ENCODE peak calls at places on chromosomes 13 and 19, in eight cellular contexts. One of them, this sample, is unnamed.

GRCh38 chr19:18223860-18224524 is 2.2 kb downstream of the PDE4C start:
- DNase-seq in endodermal cell: peak
- DNase-seq in fibroblast of villous mesenchyme: no peak
- DNase-seq in right lobe of liver: peak
- DNase-seq in esophagus muscularis mucosa: no peak
- DNase-seq in tibial nerve: no peak
- DNase-seq in AG09309: no peak
- DNase-seq in foreskin keratinocyte: no peak
- DNase-seq in this sample: no peak

GRCh38 chr19:10501971-10502523 is 1.1 kb downstream of the KEAP1 start:
- DNase-seq in endodermal cell: peak
- DNase-seq in fibroblast of villous mesenchyme: peak
- DNase-seq in right lobe of liver: peak
- DNase-seq in esophagus muscularis mucosa: no peak
- DNase-seq in tibial nerve: peak
- DNase-seq in AG09309: no peak
- DNase-seq in foreskin keratinocyte: no peak
- DNase-seq in this sample: peak

GRCh38 chr19:35236638-35237400 is 8.3 kb upstream of the FAM187B start:
- DNase-seq in endodermal cell: no peak
- DNase-seq in fibroblast of villous mesenchyme: no peak
- DNase-seq in right lobe of liver: no peak
- DNase-seq in esophagus muscularis mucosa: peak
- DNase-seq in tibial nerve: no peak
- DNase-seq in AG09309: no peak
- DNase-seq in foreskin keratinocyte: no peak
- DNase-seq in this sample: peak

GRCh38 chr19:13764821-13765394 is 586 bp downstream of the MRI1 start:
- DNase-seq in endodermal cell: peak
- DNase-seq in fibroblast of villous mesenchyme: no peak
- DNase-seq in right lobe of liver: peak
- DNase-seq in esophagus muscularis mucosa: no peak
- DNase-seq in tibial nerve: no peak
- DNase-seq in AG09309: no peak
- DNase-seq in foreskin keratinocyte: no peak
- DNase-seq in this sample: no peak

GRCh38 chr19:47581605-47582319 is 8.8 kb upstream of the ZNF541 start:
- DNase-seq in endodermal cell: no peak
- DNase-seq in fibroblast of villous mesenchyme: no peak
- DNase-seq in right lobe of liver: no peak
- DNase-seq in esophagus muscularis mucosa: no peak
- DNase-seq in tibial nerve: no peak
- DNase-seq in AG09309: no peak
- DNase-seq in foreskin keratinocyte: peak
- DNase-seq in this sample: no peak

GRCh38 chr13:75326173-75327131 is 155.5 kb downstream of the TBC1D4 start:
- DNase-seq in endodermal cell: peak
- DNase-seq in fibroblast of villous mesenchyme: peak
- DNase-seq in right lobe of liver: no peak
- DNase-seq in esophagus muscularis mucosa: no peak
- DNase-seq in tibial nerve: no peak
- DNase-seq in AG09309: no peak
- DNase-seq in foreskin keratinocyte: peak
- DNase-seq in this sample: no peak

GRCh38 chr19:4372630-4373367 is 27.5 kb downstream of the SH3GL1 start:
- DNase-seq in endodermal cell: no peak
- DNase-seq in fibroblast of villous mesenchyme: no peak
- DNase-seq in right lobe of liver: no peak
- DNase-seq in esophagus muscularis mucosa: no peak
- DNase-seq in tibial nerve: no peak
- DNase-seq in AG09309: no peak
- DNase-seq in foreskin keratinocyte: no peak
- DNase-seq in this sample: no peak

GRCh38 chr19:55197531-55197930 is 11.8 kb downstream of the PTPRH start:
- DNase-seq in endodermal cell: no peak
- DNase-seq in fibroblast of villous mesenchyme: no peak
- DNase-seq in right lobe of liver: no peak
- DNase-seq in esophagus muscularis mucosa: no peak
- DNase-seq in tibial nerve: no peak
- DNase-seq in AG09309: no peak
- DNase-seq in foreskin keratinocyte: no peak
- DNase-seq in this sample: no peak

DNA sequence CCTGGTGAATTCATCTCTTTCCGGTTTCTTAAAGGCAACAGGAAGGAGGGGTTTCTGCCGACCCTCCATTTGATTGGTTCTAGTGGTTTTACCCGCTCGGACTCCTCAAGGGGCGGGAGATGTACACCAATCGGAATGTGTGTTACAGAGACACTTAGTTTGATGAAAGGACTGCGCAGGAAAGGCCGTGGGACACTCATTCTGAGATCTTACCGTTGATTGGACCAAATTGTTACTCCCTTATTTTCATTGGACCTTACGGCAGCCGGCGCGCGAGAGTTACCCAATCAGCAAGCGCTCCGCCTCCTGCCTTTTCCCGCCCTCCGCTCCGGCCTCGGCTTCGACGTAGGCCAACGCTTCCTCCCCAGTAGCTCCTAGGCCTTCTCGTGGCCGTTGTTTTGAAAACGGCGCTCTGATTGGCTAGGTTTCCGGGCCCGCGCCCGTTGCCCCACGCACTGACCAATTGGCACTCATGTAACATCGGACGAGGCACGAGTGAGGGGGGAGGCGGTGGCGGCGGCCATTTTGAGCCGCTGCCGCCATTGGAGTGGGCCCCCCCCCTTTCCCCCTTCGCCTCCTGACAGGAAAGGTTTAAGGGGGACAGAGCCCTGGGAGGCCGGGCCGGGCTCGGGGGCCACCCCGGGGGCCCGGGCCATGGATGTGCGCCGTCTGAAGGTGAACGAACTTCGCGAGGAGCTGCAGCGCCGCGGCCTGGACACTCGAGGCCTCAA is at the start of gene HNRNPUL1:
- DNase-seq in endodermal cell: peak
- DNase-seq in fibroblast of villous mesenchyme: peak
- DNase-seq in right lobe of liver: peak
- DNase-seq in esophagus muscularis mucosa: peak
- DNase-seq in tibial nerve: peak
- DNase-seq in AG09309: peak
- DNase-seq in foreskin keratinocyte: peak
- DNase-seq in this sample: peak
- TF ChIP-seq CTCF in endodermal cell: peak
- TF ChIP-seq CTCF in fibroblast of villous mesenchyme: peak
- TF ChIP-seq CTCF in right lobe of liver: peak
- TF ChIP-seq CTCF in esophagus muscularis mucosa: peak
- TF ChIP-seq CTCF in tibial nerve: peak
- TF ChIP-seq CTCF in AG09309: peak
- TF ChIP-seq CTCF in foreskin keratinocyte: peak
- TF ChIP-seq CTCF in this sample: peak

GRCh38 chr13:30551194-30551593 is 66.5 kb upstream of the USPL1 start:
- DNase-seq in endodermal cell: no peak
- DNase-seq in fibroblast of villous mesenchyme: peak
- DNase-seq in right lobe of liver: no peak
- DNase-seq in esophagus muscularis mucosa: no peak
- DNase-seq in tibial nerve: no peak
- DNase-seq in AG09309: peak
- DNase-seq in foreskin keratinocyte: peak
- DNase-seq in this sample: no peak
- TF ChIP-seq CTCF in endodermal cell: peak
- TF ChIP-seq CTCF in fibroblast of villous mesenchyme: peak
- TF ChIP-seq CTCF in right lobe of liver: peak
- TF ChIP-seq CTCF in esophagus muscularis mucosa: no peak
- TF ChIP-seq CTCF in tibial nerve: peak
- TF ChIP-seq CTCF in AG09309: peak
- TF ChIP-seq CTCF in foreskin keratinocyte: peak
- TF ChIP-seq CTCF in this sample: peak

DNA sequence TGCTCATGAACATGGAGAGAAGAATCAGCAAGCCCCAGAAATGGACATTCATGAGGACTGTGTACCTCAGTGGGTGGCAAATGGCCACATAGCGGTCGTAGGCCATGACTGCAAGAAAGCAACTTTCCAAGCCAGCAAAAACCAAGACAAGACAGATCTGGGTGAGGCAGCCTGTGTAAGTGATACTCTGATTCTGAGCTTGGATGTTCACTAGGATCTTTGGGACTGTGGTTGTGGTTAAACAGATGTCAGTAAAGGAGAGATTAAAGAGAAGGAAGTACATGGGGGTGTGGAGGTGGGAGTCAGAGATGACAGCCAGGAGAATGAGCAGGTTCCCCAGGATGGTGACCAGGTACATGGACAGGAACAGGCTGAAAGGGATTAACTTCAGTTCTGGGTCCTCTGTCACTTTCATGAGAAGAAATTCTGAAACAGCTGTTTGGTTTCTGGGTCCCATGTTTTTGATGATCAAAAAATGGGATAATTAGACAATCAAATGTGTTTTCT is at the start of gene OR7G1:
- DNase-seq in endodermal cell: no peak
- DNase-seq in fibroblast of villous mesenchyme: no peak
- DNase-seq in right lobe of liver: no peak
- DNase-seq in esophagus muscularis mucosa: no peak
- DNase-seq in tibial nerve: no peak
- DNase-seq in AG09309: no peak
- DNase-seq in foreskin keratinocyte: no peak
- DNase-seq in this sample: no peak
- TF ChIP-seq CTCF in endodermal cell: no peak
- TF ChIP-seq CTCF in fibroblast of villous mesenchyme: no peak
- TF ChIP-seq CTCF in right lobe of liver: no peak
- TF ChIP-seq CTCF in esophagus muscularis mucosa: no peak
- TF ChIP-seq CTCF in tibial nerve: no peak
- TF ChIP-seq CTCF in AG09309: no peak
- TF ChIP-seq CTCF in foreskin keratinocyte: no peak
- TF ChIP-seq CTCF in this sample: no peak

GRCh38 chr13:99382428-99383133 is 75.4 kb upstream of the GPR183 start:
- DNase-seq in endodermal cell: peak
- DNase-seq in fibroblast of villous mesenchyme: no peak
- DNase-seq in right lobe of liver: no peak
- DNase-seq in esophagus muscularis mucosa: no peak
- DNase-seq in tibial nerve: no peak
- DNase-seq in AG09309: no peak
- DNase-seq in foreskin keratinocyte: no peak
- DNase-seq in this sample: peak

GRCh38 chr13:99383511-99383921 is 76.3 kb upstream of the GPR183 start:
- DNase-seq in endodermal cell: peak
- DNase-seq in fibroblast of villous mesenchyme: no peak
- DNase-seq in right lobe of liver: no peak
- DNase-seq in esophagus muscularis mucosa: no peak
- DNase-seq in tibial nerve: no peak
- DNase-seq in AG09309: no peak
- DNase-seq in foreskin keratinocyte: no peak
- DNase-seq in this sample: peak

GRCh38 chr13:99385161-99385560 is 78.0 kb upstream of the GPR183 start:
- DNase-seq in endodermal cell: peak
- DNase-seq in fibroblast of villous mesenchyme: no peak
- DNase-seq in right lobe of liver: no peak
- DNase-seq in esophagus muscularis mucosa: no peak
- DNase-seq in tibial nerve: no peak
- DNase-seq in AG09309: no peak
- DNase-seq in foreskin keratinocyte: no peak
- DNase-seq in this sample: peak

GRCh38 chr13:99384468-99384867 is 77.3 kb upstream of the GPR183 start:
- DNase-seq in endodermal cell: peak
- DNase-seq in fibroblast of villous mesenchyme: no peak
- DNase-seq in right lobe of liver: no peak
- DNase-seq in esophagus muscularis mucosa: no peak
- DNase-seq in tibial nerve: no peak
- DNase-seq in AG09309: no peak
- DNase-seq in foreskin keratinocyte: no peak
- DNase-seq in this sample: peak

GRCh38 chr13:99383946-99384345 is 76.7 kb upstream of the GPR183 start:
- DNase-seq in endodermal cell: peak
- DNase-seq in fibroblast of villous mesenchyme: no peak
- DNase-seq in right lobe of liver: no peak
- DNase-seq in esophagus muscularis mucosa: no peak
- DNase-seq in tibial nerve: no peak
- DNase-seq in AG09309: no peak
- DNase-seq in foreskin keratinocyte: no peak
- DNase-seq in this sample: no peak
- TF ChIP-seq CTCF in endodermal cell: no peak
- TF ChIP-seq CTCF in fibroblast of villous mesenchyme: no peak
- TF ChIP-seq CTCF in right lobe of liver: no peak
- TF ChIP-seq CTCF in esophagus muscularis mucosa: no peak
- TF ChIP-seq CTCF in tibial nerve: no peak
- TF ChIP-seq CTCF in AG09309: no peak
- TF ChIP-seq CTCF in foreskin keratinocyte: no peak
- TF ChIP-seq CTCF in this sample: no peak

GRCh38 chr13:30617315-30618185 is at the start of gene USPL1:
- DNase-seq in endodermal cell: peak
- DNase-seq in fibroblast of villous mesenchyme: peak
- DNase-seq in right lobe of liver: peak
- DNase-seq in esophagus muscularis mucosa: peak
- DNase-seq in tibial nerve: peak
- DNase-seq in AG09309: peak
- DNase-seq in foreskin keratinocyte: peak
- DNase-seq in this sample: peak
- TF ChIP-seq CTCF in endodermal cell: peak
- TF ChIP-seq CTCF in fibroblast of villous mesenchyme: no peak
- TF ChIP-seq CTCF in right lobe of liver: peak
- TF ChIP-seq CTCF in esophagus muscularis mucosa: peak
- TF ChIP-seq CTCF in tibial nerve: peak
- TF ChIP-seq CTCF in AG09309: no peak
- TF ChIP-seq CTCF in foreskin keratinocyte: peak
- TF ChIP-seq CTCF in this sample: peak